ENCODE peak calls at places on chromosomes 7 and 10, in five cellular contexts. J, D, M, Z and B are unnamed samples.
A peak's percentile ranks its signal among the peaks of the same experiment; 100 is the strongest.

GRCh38 chr7:128733278-128733645 is 5.9 kb upstream of the CALU start:
- DNase-seq in M (no peak), Z (no peak), D (no peak), J (no peak), B (no peak)

GRCh38 chr7:15561840-15562239 is at the start of gene AGMO:
- DNase-seq in Z (peak; percentile 70), D (no peak), M (no peak), J (no peak), B (no peak)

GRCh38 chr10:89301721-89302445 is at the start of gene IFIT2:
- DNase-seq in D (peak; percentile 8), J (peak; percentile 39), M (peak; percentile 35), Z (peak; percentile 28), B (no peak)

GRCh38 chr7:139825666-139826290 is 3.3 kb upstream of the TBXAS1 start:
- DNase-seq in D (peak; percentile 56), Z (no peak), M (no peak), J (no peak), B (no peak)

GRCh38 chr7:158166386-158167340 is 421.0 kb downstream of the PTPRN2 start:
- DNase-seq in M (no peak), J (no peak), D (no peak), Z (no peak), B (no peak)

GRCh38 chr10:3091346-3091787 is 24.0 kb downstream of the PFKP start:
- DNase-seq in D (no peak), Z (no peak), J (peak; percentile 75), M (no peak), B (peak; percentile 83)

GRCh38 chr10:126904493-126904806 is 778 bp upstream of the DOCK1 start:
- DNase-seq in J (no peak), M (no peak), D (no peak), Z (no peak), B (no peak)

GRCh38 chr7:108911016-108911415 is 341.3 kb downstream of the DNAJB9 start:
- DNase-seq in J (no peak), D (no peak), Z (no peak), M (no peak), B (no peak)

GRCh38 chr10:6204063-6204340 is 1.3 kb downstream of the PFKFB3 start:
- DNase-seq in J (peak; percentile 62), Z (no peak), M (no peak), D (no peak), B (peak; percentile 67)

GRCh38 chr10:103691723-103692380 is 163.5 kb downstream of the SH3PXD2A start:
- DNase-seq in J (no peak), Z (no peak), M (no peak), D (peak; percentile 35), B (no peak)

GRCh38 chr7:22201182-22201880 is 155.6 kb downstream of the RAPGEF5 start:
- DNase-seq in D (no peak), Z (no peak), J (no peak), M (no peak), B (no peak)

GRCh38 chr10:23204773-23205172 is 12.7 kb downstream of the PTF1A start:
- DNase-seq in M (no peak), Z (no peak), J (no peak), D (no peak), B (no peak)

GRCh38 chr7:8261711-8262695 is at the start of gene ICA1:
- DNase-seq in M (peak; percentile 35), Z (peak; percentile 49), D (peak; percentile 77), J (peak; percentile 78), B (peak; percentile 80)

GRCh38 chr7:8263048-8263447 is 1.1 kb upstream of the ICA1 start:
- DNase-seq in J (no peak), Z (no peak), D (no peak), M (no peak), B (no peak)

GRCh38 chr7:8259586-8260222 is 2.3 kb downstream of the ICA1 start:
- DNase-seq in M (no peak), D (no peak), J (no peak), Z (no peak), B (no peak)

GRCh38 chr7:8258734-8259133 is 3.2 kb downstream of the ICA1 start:
- DNase-seq in J (no peak), M (no peak), D (no peak), Z (no peak), B (no peak)

DNA sequence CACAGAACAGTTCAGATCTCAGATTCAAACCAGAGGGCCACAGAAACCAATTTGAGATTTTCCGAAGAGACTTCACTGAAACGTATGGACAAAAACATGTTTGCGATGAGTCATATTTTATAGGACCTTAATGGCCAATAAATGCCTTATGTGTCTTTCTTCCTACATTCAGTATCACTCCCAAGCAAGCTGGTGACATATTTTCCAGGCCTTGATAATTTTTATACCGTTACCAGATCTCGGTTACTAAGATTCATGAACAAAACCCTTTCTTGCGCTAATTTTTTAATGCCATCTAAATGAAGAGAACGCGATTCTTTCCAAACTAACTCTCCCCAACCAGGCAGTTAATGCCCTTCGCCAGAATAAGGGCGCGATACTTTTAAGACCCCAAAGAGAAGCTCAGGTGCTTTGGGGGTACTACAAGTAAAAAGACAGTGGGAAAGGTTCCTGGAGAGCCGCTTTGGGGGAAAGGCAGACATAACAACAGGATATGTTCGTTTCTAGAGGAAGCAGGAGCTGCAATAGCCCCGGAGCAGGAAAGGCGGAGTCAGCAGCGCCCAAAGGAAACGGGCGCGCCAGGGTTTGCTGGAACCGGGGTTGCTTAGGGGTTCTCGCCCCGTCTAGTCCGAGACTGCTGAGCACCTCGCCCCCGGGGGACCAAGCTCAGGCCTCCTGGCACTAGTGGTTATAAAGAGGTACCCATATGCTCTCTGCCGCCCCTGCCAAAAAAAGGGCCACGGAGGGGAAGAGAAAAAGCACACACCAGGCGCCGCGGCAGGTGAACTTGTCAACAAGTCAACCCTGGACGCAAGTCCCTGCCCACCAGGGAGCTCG is 878 bp downstream of the ICA1 start:
- DNase-seq in Z (peak; percentile 51), D (peak; percentile 56), M (peak; percentile 16), J (peak; percentile 67), B (peak; percentile 65)
- H3K27ac ChIP-seq in Z (peak overlapping the region; percentile 74), D (peak overlapping the region; percentile 75), M (peak overlapping the region; percentile 1), J (peak overlapping the region; percentile 96), B (peak overlapping the region; percentile 98)

GRCh38 chr10:33137356-33138007 is 179.5 kb upstream of the ITGB1 start:
- DNase-seq in M (no peak), J (no peak), Z (no peak), D (no peak), B (no peak)
- H3K27ac ChIP-seq in M (no peak overlapping the region), J (no peak overlapping the region), Z (no peak overlapping the region), D (no peak overlapping the region), B (no peak overlapping the region)

GRCh38 chr10:114635101-114635500 is 23.0 kb downstream of the ABLIM1 start:
- DNase-seq in J (no peak), Z (no peak), M (no peak), D (no peak), B (no peak)
- H3K27ac ChIP-seq in J (peak overlapping the region; percentile 4), Z (peak overlapping the region; percentile 65), M (peak overlapping the region; percentile 51), D (no peak overlapping the region), B (peak overlapping the region; percentile 80)

GRCh38 chr10:46024948-46025347 is 5.5 kb downstream of the NCOA4 start:
- DNase-seq in Z (no peak), J (no peak), M (no peak), D (no peak), B (no peak)

GRCh38 chr10:46031648-46032532 is 1.5 kb upstream of the NCOA4 start:
- DNase-seq in J (no peak), Z (no peak), D (peak; percentile 57), M (no peak), B (no peak)

GRCh38 chr10:46026106-46026505 is 4.3 kb downstream of the NCOA4 start:
- DNase-seq in Z (no peak), M (no peak), D (no peak), J (no peak), B (no peak)

GRCh38 chr10:46030091-46030937 is at the start of gene NCOA4:
- DNase-seq in D (peak; percentile 99), Z (peak; percentile 99), J (peak; percentile 99), M (peak; percentile 98), B (peak; percentile 98)

GRCh38 chr10:46028584-46029570 is 1.5 kb downstream of the NCOA4 start:
- DNase-seq in J (no peak), Z (no peak), M (no peak), D (peak; percentile 56), B (no peak)
- H3K27ac ChIP-seq in J (peak overlapping the region; percentile 94), Z (peak overlapping the region; percentile 31), M (no peak overlapping the region), D (peak overlapping the region; percentile 92), B (peak overlapping the region; percentile 33)

DNA sequence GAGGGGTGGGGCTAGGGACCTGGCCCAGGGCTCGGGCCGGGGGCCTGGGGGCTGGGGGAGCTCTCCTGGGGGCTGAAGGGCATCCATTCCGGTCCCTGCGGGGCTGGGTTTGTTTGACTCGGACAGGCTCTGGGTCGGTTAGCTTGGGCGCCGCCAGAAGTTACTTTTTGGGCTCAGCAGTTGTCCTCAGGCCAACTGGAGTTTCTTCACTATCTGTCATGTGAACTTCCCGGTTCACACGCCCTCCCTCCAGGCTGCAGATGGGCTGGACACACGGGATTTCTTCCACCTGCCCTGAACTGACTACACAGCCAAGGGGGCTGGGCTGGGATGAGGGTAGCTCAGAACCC is 3.8 kb downstream of the SLC4A2 start:
- DNase-seq in M (peak; percentile 77), J (no peak), D (no peak), Z (peak; percentile 80), B (no peak)
- H3K27ac ChIP-seq in M (peak overlapping the region; percentile 66), J (peak overlapping the region; percentile 96), D (peak overlapping the region; percentile 90), Z (peak overlapping the region; percentile 41), B (no peak overlapping the region)

GRCh38 chr7:50869108-50869716 is 86.5 kb upstream of the GRB10 start:
- DNase-seq in Z (peak; percentile 57), D (no peak), M (no peak), J (no peak), B (no peak)

GRCh38 chr7:50867048-50867383 is 84.3 kb upstream of the GRB10 start:
- DNase-seq in Z (no peak), M (no peak), D (no peak), J (no peak), B (no peak)

GRCh38 chr7:50865450-50865849 is 82.8 kb upstream of the GRB10 start:
- DNase-seq in M (no peak), D (no peak), J (no peak), Z (no peak), B (no peak)

GRCh38 chr7:50866343-50867047 is 83.8 kb upstream of the GRB10 start:
- DNase-seq in J (no peak), Z (no peak), D (no peak), M (no peak), B (no peak)

GRCh38 chr7:50868426-50869100 is 85.9 kb upstream of the GRB10 start:
- DNase-seq in M (no peak), Z (no peak), J (no peak), D (no peak), B (no peak)
- H3K27ac ChIP-seq in M (no peak overlapping the region), Z (no peak overlapping the region), J (no peak overlapping the region), D (no peak overlapping the region), B (no peak overlapping the region)

DNA sequence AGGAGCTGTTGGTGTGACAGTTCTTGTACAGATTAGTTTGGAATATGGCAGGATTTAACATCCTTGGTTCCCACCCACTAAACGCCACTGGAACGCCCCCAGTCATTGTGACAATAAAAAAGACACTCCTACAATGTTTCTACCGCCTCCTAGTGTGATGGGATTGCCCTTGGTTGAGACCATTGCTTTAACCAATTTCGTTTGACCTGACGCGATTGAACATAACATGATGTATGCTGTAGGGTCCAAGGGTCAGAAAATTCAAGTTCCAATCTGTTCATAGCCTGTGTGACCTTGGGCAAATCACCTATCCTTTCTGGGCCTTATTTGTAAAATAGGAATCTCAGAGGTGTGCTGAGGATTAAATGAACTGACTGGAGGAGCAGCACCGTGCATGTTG is 12.5 kb downstream of the MXI1 start:
- DNase-seq in J (no peak), Z (no peak), D (no peak), M (no peak), B (no peak)
- H3K27ac ChIP-seq in J (peak overlapping the region; percentile 91), Z (no peak overlapping the region), D (no peak overlapping the region), M (peak overlapping the region; percentile 80), B (no peak overlapping the region)